ENCODE peak calls at places on chromosomes 13 and 19, in six cellular contexts. One of them, this sample, is unnamed.

GRCh38 chr19:7469654-7470285 is 19.1 kb downstream of the PEX11G start:
- DNase-seq in SK-N-SH: no peak
- DNase-seq in K562: no peak
- DNase-seq in HCT116: no peak
- DNase-seq in H1: no peak
- DNase-seq in GM12878: no peak
- DNase-seq in this sample: no peak

GRCh38 chr19:10412257-10412977 is 7.9 kb upstream of the PDE4A start:
- DNase-seq in SK-N-SH: no peak
- DNase-seq in K562: no peak
- DNase-seq in HCT116: no peak
- DNase-seq in H1: no peak
- DNase-seq in GM12878: peak; percentile 94
- DNase-seq in this sample: no peak

GRCh38 chr13:114004416-114005205 is 30.7 kb upstream of the C13orf46 start:
- DNase-seq in SK-N-SH: no peak
- DNase-seq in K562: peak; percentile 74
- DNase-seq in HCT116: no peak
- DNase-seq in H1: no peak
- DNase-seq in GM12878: no peak
- DNase-seq in this sample: no peak

GRCh38 chr13:20882206-20882605 is 20.3 kb downstream of the XPO4 start:
- DNase-seq in SK-N-SH: no peak
- DNase-seq in K562: no peak
- DNase-seq in HCT116: no peak
- DNase-seq in H1: no peak
- DNase-seq in GM12878: no peak
- DNase-seq in this sample: no peak

GRCh38 chr13:50732712-50733111 is 110.8 kb downstream of the DLEU7 start:
- DNase-seq in SK-N-SH: peak; percentile 46
- DNase-seq in K562: no peak
- DNase-seq in HCT116: no peak
- DNase-seq in H1: no peak
- DNase-seq in GM12878: no peak
- DNase-seq in this sample: no peak

GRCh38 chr13:60612593-60612992 is 215.6 kb downstream of the TDRD3 start:
- DNase-seq in SK-N-SH: no peak
- DNase-seq in K562: no peak
- DNase-seq in HCT116: no peak
- DNase-seq in H1: no peak
- DNase-seq in GM12878: no peak
- DNase-seq in this sample: no peak

GRCh38 chr19:47271949-47272348 is 2.7 kb upstream of the INAFM1 start:
- DNase-seq in SK-N-SH: no peak
- DNase-seq in K562: no peak
- DNase-seq in HCT116: no peak
- DNase-seq in H1: no peak
- DNase-seq in GM12878: no peak
- DNase-seq in this sample: no peak

GRCh38 chr19:54670576-54671347 is 8.0 kb downstream of the LILRB4 start:
- DNase-seq in SK-N-SH: no peak
- DNase-seq in K562: no peak
- DNase-seq in HCT116: no peak
- DNase-seq in H1: no peak
- DNase-seq in GM12878: no peak
- DNase-seq in this sample: no peak

GRCh38 chr13:112897603-112897955 is 71.4 kb upstream of the MCF2L start:
- DNase-seq in SK-N-SH: no peak
- DNase-seq in K562: no peak
- DNase-seq in HCT116: no peak
- DNase-seq in H1: no peak
- DNase-seq in GM12878: no peak
- DNase-seq in this sample: no peak

GRCh38 chr13:112899618-112900600 is 69.1 kb upstream of the MCF2L start:
- DNase-seq in SK-N-SH: no peak
- DNase-seq in K562: no peak
- DNase-seq in HCT116: no peak
- DNase-seq in H1: no peak
- DNase-seq in GM12878: no peak
- DNase-seq in this sample: no peak

GRCh38 chr13:112897956-112898785 is 70.8 kb upstream of the MCF2L start:
- DNase-seq in SK-N-SH: no peak
- DNase-seq in K562: no peak
- DNase-seq in HCT116: no peak
- DNase-seq in H1: no peak
- DNase-seq in GM12878: no peak
- DNase-seq in this sample: no peak

GRCh38 chr13:112900691-112901091 is 68.3 kb upstream of the MCF2L start:
- DNase-seq in SK-N-SH: no peak
- DNase-seq in K562: no peak
- DNase-seq in HCT116: no peak
- DNase-seq in H1: no peak
- DNase-seq in GM12878: no peak
- DNase-seq in this sample: no peak

GRCh38 chr13:112898786-112899617 is 70.0 kb upstream of the MCF2L start:
- DNase-seq in SK-N-SH: no peak
- DNase-seq in K562: no peak
- DNase-seq in HCT116: no peak
- DNase-seq in H1: no peak
- DNase-seq in GM12878: no peak
- DNase-seq in this sample: no peak
- TF ChIP-seq SIN3A in SK-N-SH: no peak
- TF ChIP-seq SIN3A in K562: no peak
- TF ChIP-seq SIN3A in HCT116: no peak
- TF ChIP-seq SIN3A in H1: no peak
- TF ChIP-seq SIN3A in GM12878: no peak
- TF ChIP-seq SIN3A in this sample: no peak

GRCh38 chr19:33639034-33639681 is 17.4 kb downstream of the CHST8 start:
- DNase-seq in SK-N-SH: no peak
- DNase-seq in K562: no peak
- DNase-seq in HCT116: no peak
- DNase-seq in H1: no peak
- DNase-seq in GM12878: no peak
- DNase-seq in this sample: no peak
- TF ChIP-seq SIN3A in SK-N-SH: no peak
- TF ChIP-seq SIN3A in K562: no peak
- TF ChIP-seq SIN3A in HCT116: no peak
- TF ChIP-seq SIN3A in H1: no peak
- TF ChIP-seq SIN3A in GM12878: no peak
- TF ChIP-seq SIN3A in this sample: no peak

GRCh38 chr13:97586941-97587340 is 153.0 kb downstream of the RAP2A start:
- DNase-seq in SK-N-SH: no peak
- DNase-seq in K562: no peak
- DNase-seq in HCT116: no peak
- DNase-seq in H1: no peak
- DNase-seq in GM12878: no peak
- DNase-seq in this sample: no peak

GRCh38 chr13:97582170-97582569 is 148.2 kb downstream of the RAP2A start:
- DNase-seq in SK-N-SH: no peak
- DNase-seq in K562: no peak
- DNase-seq in HCT116: no peak
- DNase-seq in H1: no peak
- DNase-seq in GM12878: no peak
- DNase-seq in this sample: no peak

GRCh38 chr13:97588993-97589392 is 155.0 kb downstream of the RAP2A start:
- DNase-seq in SK-N-SH: no peak
- DNase-seq in K562: no peak
- DNase-seq in HCT116: no peak
- DNase-seq in H1: no peak
- DNase-seq in GM12878: no peak
- DNase-seq in this sample: no peak

GRCh38 chr13:97583884-97584497 is 150.0 kb downstream of the RAP2A start:
- DNase-seq in SK-N-SH: no peak
- DNase-seq in K562: no peak
- DNase-seq in HCT116: no peak
- DNase-seq in H1: no peak
- DNase-seq in GM12878: no peak
- DNase-seq in this sample: no peak
- TF ChIP-seq SIN3A in SK-N-SH: no peak
- TF ChIP-seq SIN3A in K562: no peak
- TF ChIP-seq SIN3A in HCT116: no peak
- TF ChIP-seq SIN3A in H1: no peak
- TF ChIP-seq SIN3A in GM12878: no peak
- TF ChIP-seq SIN3A in this sample: no peak

DNA sequence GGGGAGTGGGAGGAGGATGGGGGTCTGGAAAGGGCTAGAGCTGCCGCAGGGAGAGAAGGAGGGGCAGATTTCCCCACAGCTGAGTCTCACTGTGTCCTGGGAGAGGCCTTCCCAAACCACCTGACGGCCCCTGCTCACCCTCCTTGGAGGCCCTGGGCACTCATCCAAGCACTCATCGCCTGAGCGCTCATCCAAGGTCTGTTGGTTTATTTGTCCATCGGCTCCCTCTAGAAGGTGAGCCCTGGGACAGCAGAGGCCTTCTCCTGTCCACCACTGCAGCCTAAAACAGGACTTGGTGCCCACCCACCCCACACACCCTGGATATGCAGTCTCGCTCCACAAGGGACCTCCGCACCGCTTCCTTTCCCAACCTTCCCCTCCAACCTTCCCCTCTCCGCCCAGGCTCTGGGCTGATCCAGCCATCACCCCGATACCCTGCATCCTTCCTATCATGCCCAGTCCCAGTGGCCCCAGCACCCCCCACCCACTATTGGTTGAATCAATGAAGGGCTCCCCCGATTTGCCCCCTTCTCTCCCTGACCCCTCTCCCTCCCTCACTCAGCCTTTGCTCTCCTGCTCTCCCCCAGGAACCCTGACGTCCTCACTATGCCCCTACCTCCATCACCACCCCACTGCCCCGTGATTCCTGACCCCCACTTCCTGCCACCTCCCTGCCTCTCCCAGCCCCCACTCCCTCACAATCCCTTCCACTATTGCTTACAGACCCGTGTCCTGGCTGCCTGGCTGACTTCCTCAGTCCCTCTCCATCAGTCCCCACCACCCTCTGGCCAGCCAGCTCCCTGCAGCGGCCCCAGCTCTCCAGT is 1.6 kb downstream of the UBXN6 start:
- DNase-seq in SK-N-SH: peak; percentile 49
- DNase-seq in K562: peak; percentile 25
- DNase-seq in HCT116: no peak
- DNase-seq in H1: no peak
- DNase-seq in GM12878: no peak
- DNase-seq in this sample: no peak
- TF ChIP-seq SIN3A in SK-N-SH: no peak
- TF ChIP-seq SIN3A in K562: peak; percentile 12
- TF ChIP-seq SIN3A in HCT116: no peak
- TF ChIP-seq SIN3A in H1: no peak
- TF ChIP-seq SIN3A in GM12878: no peak
- TF ChIP-seq SIN3A in this sample: no peak

GRCh38 chr13:111046590-111047141 is 68.4 kb upstream of the ARHGEF7 start:
- DNase-seq in SK-N-SH: no peak
- DNase-seq in K562: peak; percentile 25
- DNase-seq in HCT116: no peak
- DNase-seq in H1: no peak
- DNase-seq in GM12878: peak; percentile 36
- DNase-seq in this sample: no peak
- TF ChIP-seq SIN3A in SK-N-SH: no peak
- TF ChIP-seq SIN3A in K562: no peak
- TF ChIP-seq SIN3A in HCT116: no peak
- TF ChIP-seq SIN3A in H1: no peak
- TF ChIP-seq SIN3A in GM12878: no peak
- TF ChIP-seq SIN3A in this sample: no peak

DNA sequence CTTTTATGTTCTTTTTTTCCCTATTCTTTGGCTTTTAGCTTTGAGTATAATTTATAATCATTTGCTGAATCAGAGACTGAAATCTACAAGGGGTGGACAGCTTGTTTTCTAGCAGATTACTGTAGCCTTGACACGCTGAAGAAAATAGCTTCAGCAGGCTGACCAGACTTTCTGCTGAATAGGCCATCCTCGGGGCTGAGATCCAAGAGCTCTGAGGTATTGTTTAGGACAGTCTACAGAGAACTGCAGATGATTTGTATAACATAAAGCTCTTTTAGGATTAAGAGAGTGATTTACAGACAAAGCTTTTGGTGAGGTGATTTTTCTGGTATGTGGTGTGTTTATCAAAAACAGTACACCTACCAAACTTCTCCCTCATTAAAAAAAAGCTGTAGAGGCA is 16.8 kb downstream of the POLR1D start:
- DNase-seq in SK-N-SH: no peak
- DNase-seq in K562: no peak
- DNase-seq in HCT116: no peak
- DNase-seq in H1: no peak
- DNase-seq in GM12878: no peak
- DNase-seq in this sample: no peak
- TF ChIP-seq SIN3A in SK-N-SH: no peak
- TF ChIP-seq SIN3A in K562: no peak
- TF ChIP-seq SIN3A in HCT116: no peak
- TF ChIP-seq SIN3A in H1: no peak
- TF ChIP-seq SIN3A in GM12878: no peak
- TF ChIP-seq SIN3A in this sample: no peak

GRCh38 chr13:72657379-72657778 is 70.0 kb downstream of the MZT1 start:
- DNase-seq in SK-N-SH: no peak
- DNase-seq in K562: no peak
- DNase-seq in HCT116: no peak
- DNase-seq in H1: no peak
- DNase-seq in GM12878: no peak
- DNase-seq in this sample: no peak

GRCh38 chr13:72652681-72653080 is 74.7 kb downstream of the MZT1 start:
- DNase-seq in SK-N-SH: no peak
- DNase-seq in K562: no peak
- DNase-seq in HCT116: no peak
- DNase-seq in H1: no peak
- DNase-seq in GM12878: no peak
- DNase-seq in this sample: no peak

GRCh38 chr13:72651196-72651595 is 76.2 kb downstream of the MZT1 start:
- DNase-seq in SK-N-SH: peak; percentile 32
- DNase-seq in K562: no peak
- DNase-seq in HCT116: peak; percentile 31
- DNase-seq in H1: no peak
- DNase-seq in GM12878: no peak
- DNase-seq in this sample: no peak

DNA sequence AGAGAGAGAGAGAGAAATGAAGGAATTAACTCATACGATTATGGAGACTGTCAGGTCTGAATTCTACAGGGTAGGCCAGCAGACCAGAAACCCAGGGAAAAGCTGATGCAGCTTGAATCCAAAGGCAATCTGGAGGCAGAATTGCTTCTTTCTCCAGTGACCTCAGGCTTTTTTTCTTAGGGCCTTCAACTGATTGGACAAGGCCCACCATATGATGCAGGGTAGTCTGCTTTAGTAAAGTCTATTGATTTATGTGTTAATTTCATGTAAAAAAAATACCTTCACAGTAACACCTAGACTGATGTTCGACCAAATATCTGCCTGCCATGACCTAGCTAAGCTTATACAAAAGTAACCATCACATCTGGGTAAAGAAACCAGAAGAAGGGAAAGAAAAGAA is 71.1 kb downstream of the MZT1 start:
- DNase-seq in SK-N-SH: no peak
- DNase-seq in K562: no peak
- DNase-seq in HCT116: no peak
- DNase-seq in H1: no peak
- DNase-seq in GM12878: no peak
- DNase-seq in this sample: no peak
- TF ChIP-seq SIN3A in SK-N-SH: no peak
- TF ChIP-seq SIN3A in K562: no peak
- TF ChIP-seq SIN3A in HCT116: no peak
- TF ChIP-seq SIN3A in H1: no peak
- TF ChIP-seq SIN3A in GM12878: no peak
- TF ChIP-seq SIN3A in this sample: no peak

GRCh38 chr19:14218615-14219330 is 12.8 kb upstream of the ADGRL1 start:
- DNase-seq in SK-N-SH: no peak
- DNase-seq in K562: no peak
- DNase-seq in HCT116: no peak
- DNase-seq in H1: no peak
- DNase-seq in GM12878: no peak
- DNase-seq in this sample: no peak
- TF ChIP-seq SIN3A in SK-N-SH: no peak
- TF ChIP-seq SIN3A in K562: no peak
- TF ChIP-seq SIN3A in HCT116: no peak
- TF ChIP-seq SIN3A in H1: no peak
- TF ChIP-seq SIN3A in GM12878: no peak
- TF ChIP-seq SIN3A in this sample: no peak

This sample was measured in Panc1.